ENCODE peak calls at places on chromosomes 3 and 15, in six cellular contexts. R, X, Z, O, K and B are unnamed samples.

GRCh38 chr3:20668411-20668810 is 482.4 kb upstream of the SGO1 start:
- DNase-seq in R (no peak), X (peak; percentile 51), Z (peak; percentile 5), O (no peak), K (no peak), B (no peak)

GRCh38 chr3:136070334-136070733 is 104.8 kb downstream of the PPP2R3A start:
- DNase-seq in R (no peak), X (no peak), Z (no peak), O (no peak), K (peak; percentile 74), B (peak; percentile 79)

GRCh38 chr15:50257924-50258323 is 7.6 kb downstream of the HDC start:
- DNase-seq in R (no peak), X (no peak), Z (no peak), O (no peak), K (peak; percentile 29), B (peak; percentile 42)

GRCh38 chr15:96362001-96362758 is 31.7 kb downstream of the NR2F2 start:
- DNase-seq in R (no peak), X (peak; percentile 85), Z (no peak), O (no peak), K (no peak), B (no peak)

GRCh38 chr3:128416578-128417150 is 50.0 kb downstream of the DNAJB8 start:
- DNase-seq in R (no peak), X (no peak), Z (peak; percentile 47), O (no peak), K (peak; percentile 56), B (peak; percentile 96)

GRCh38 chr3:45347329-45348000 is 40.9 kb upstream of the LARS2 start:
- DNase-seq in R (no peak), X (no peak), Z (no peak), O (no peak), K (peak; percentile 19), B (no peak)

GRCh38 chr15:69119016-69119415 is 41.4 kb upstream of the GLCE start:
- DNase-seq in R (no peak), X (peak; percentile 55), Z (no peak), O (no peak), K (peak; percentile 4), B (no peak)

GRCh38 chr3:16884748-16885587 is at the start of gene PLCL2:
- DNase-seq in R (peak; percentile 33), X (peak; percentile 74), Z (peak; percentile 20), O (peak; percentile 64), K (peak; percentile 72), B (peak; percentile 41)

GRCh38 chr15:68334661-68335124 is 57.1 kb downstream of the FEM1B start:
- DNase-seq in R (no peak), X (peak; percentile 4), Z (no peak), O (no peak), K (peak; percentile 65), B (peak; percentile 68)

GRCh38 chr15:37397266-37398022 is 297.1 kb upstream of the MEIS2 start:
- DNase-seq in R (no peak), X (peak; percentile 53), Z (no peak), O (no peak), K (no peak), B (no peak)

GRCh38 chr3:139552632-139553335 is 13.2 kb upstream of the RBP1 start:
- DNase-seq in R (no peak), X (peak; percentile 30), Z (peak; percentile 32), O (no peak), K (no peak), B (no peak)

GRCh38 chr3:195148553-195148952 is 122.4 kb downstream of the XXYLT1 start:
- DNase-seq in R (no peak), X (no peak), Z (no peak), O (no peak), K (no peak), B (no peak)

GRCh38 chr3:149120051-149120972 is 9.1 kb upstream of the HPS3 start:
- DNase-seq in R (no peak), X (peak; percentile 52), Z (peak; percentile 68), O (no peak), K (peak; percentile 88), B (peak; percentile 37)

GRCh38 chr3:120393252-120393651 is 44.1 kb upstream of the LRRC58 start:
- DNase-seq in R (no peak), X (no peak), Z (no peak), O (no peak), K (no peak), B (peak; percentile 12)

GRCh38 chr15:89356634-89357298 is 22.1 kb upstream of the POLG start:
- DNase-seq in R (no peak), X (peak; percentile 64), Z (peak; percentile 29), O (no peak), K (peak; percentile 51), B (no peak)

GRCh38 chr3:139151530-139151929 is 106.8 kb upstream of the PRR23C start:
- DNase-seq in R (no peak), X (no peak), Z (no peak), O (no peak), K (no peak), B (no peak)

GRCh38 chr15:66096711-66097058 is 156.9 kb downstream of the MEGF11 start:
- DNase-seq in R (no peak), X (no peak), Z (no peak), O (no peak), K (no peak), B (no peak)

GRCh38 chr15:36877294-36877693 is 223.1 kb downstream of the MEIS2 start:
- DNase-seq in R (no peak), X (no peak), Z (no peak), O (no peak), K (no peak), B (no peak)

GRCh38 chr3:141389703-141390102 is 21.4 kb downstream of the ZBTB38 start:
- DNase-seq in R (no peak), X (peak; percentile 22), Z (no peak), O (no peak), K (peak; percentile 61), B (no peak)

GRCh38 chr3:85377115-85377514 is 418.3 kb downstream of the CADM2 start:
- DNase-seq in R (no peak), X (no peak), Z (no peak), O (no peak), K (no peak), B (no peak)

GRCh38 chr3:62142280-62142679 is 231.1 kb downstream of the FEZF2 start:
- DNase-seq in R (no peak), X (no peak), Z (no peak), O (no peak), K (no peak), B (no peak)

GRCh38 chr3:13548696-13549512 is at the start of gene FBLN2:
- DNase-seq in R (peak; percentile 51), X (peak; percentile 73), Z (peak; percentile 26), O (no peak), K (peak; percentile 92), B (peak; percentile 64)

GRCh38 chr3:14001136-14001535 is 121.3 kb upstream of the WNT7A start:
- DNase-seq in R (no peak), X (no peak), Z (no peak), O (no peak), K (peak; percentile 19), B (no peak)

GRCh38 chr3:175346573-175347356 is 487.6 kb downstream of the NAALADL2 start:
- DNase-seq in R (no peak), X (peak; percentile 80), Z (no peak), O (no peak), K (peak; percentile 85), B (peak; percentile 91)

GRCh38 chr3:185555948-185556347 is 3.6 kb upstream of the LIPH start:
- DNase-seq in R (no peak), X (no peak), Z (no peak), O (no peak), K (no peak), B (no peak)

GRCh38 chr15:90286678-90287077 is 21.2 kb downstream of the NGRN start:
- DNase-seq in R (no peak), X (peak; percentile 28), Z (no peak), O (peak; percentile 21), K (peak; percentile 48), B (peak; percentile 48)

GRCh38 chr3:113507501-113508067 is 7.4 kb downstream of the SPICE1 start:
- DNase-seq in R (no peak), X (peak; percentile 82), Z (no peak), O (no peak), K (no peak), B (no peak)

GRCh38 chr3:28949580-28949979 is 331.3 kb upstream of the RBMS3 start:
- DNase-seq in R (no peak), X (peak; percentile 59), Z (no peak), O (no peak), K (no peak), B (no peak)